ENCODE peak calls at places on chromosomes 3 and 15, in four cellular contexts. F, U, S and H are unnamed samples.

GRCh38 chr15:63869371-63870042 is 35.8 kb upstream of the HERC1 start:
- DNase-seq in U (no peak), S (no peak), F (no peak), H (no peak)

GRCh38 chr3:63948995-63949394 is 36.8 kb upstream of the SCAANT1 start:
- DNase-seq in U (no peak), S (no peak), F (no peak), H (no peak)

GRCh38 chr15:75820206-75820605 is 23.0 kb upstream of the UBE2Q2 start:
- DNase-seq in F (no peak), S (no peak), U (no peak), H (no peak)

GRCh38 chr3:115279939-115280338 is 132.9 kb upstream of the ZBTB20 start:
- DNase-seq in F (no peak), U (no peak), S (no peak), H (no peak)

GRCh38 chr3:137103739-137104138 is 146.0 kb downstream of the IL20RB start:
- DNase-seq in F (no peak), U (no peak), S (no peak), H (no peak)

GRCh38 chr15:73127302-73127936 is 75.2 kb downstream of the NEO1 start:
- DNase-seq in S (peak), U (peak), F (peak), H (peak)

GRCh38 chr3:175651716-175652115 is 792.6 kb downstream of the NAALADL2 start:
- DNase-seq in F (no peak), S (no peak), U (no peak), H (no peak)

GRCh38 chr15:50046159-50046558 is 72.9 kb downstream of the ATP8B4 start:
- DNase-seq in U (no peak), F (no peak), S (no peak), H (no peak)

GRCh38 chr15:78937132-78937739 is 7.6 kb downstream of the CTSH start:
- DNase-seq in U (no peak), S (no peak), F (no peak), H (peak)

GRCh38 chr3:196600359-196600758 is 31.9 kb downstream of the FBXO45 start:
- DNase-seq in F (no peak), U (no peak), S (no peak), H (no peak)

GRCh38 chr3:136943396-136943795 is 14.4 kb upstream of the IL20RB start:
- DNase-seq in U (no peak), F (no peak), S (no peak), H (no peak)

GRCh38 chr3:32238816-32239637 is 547 bp downstream of the CMTM8 start:
- DNase-seq in U (peak), F (no peak), S (no peak), H (no peak)

GRCh38 chr3:119831941-119832371 is 50.1 kb downstream of the NR1I2 start:
- DNase-seq in U (no peak), S (no peak), F (no peak), H (no peak)

GRCh38 chr15:101251830-101252820 is at the start of gene CHSY1:
- DNase-seq in S (peak), F (peak), U (peak), H (peak)
- TF ChIP-seq KDM1A in S (no peak), F (no peak), U (no peak), H (no peak)

GRCh38 chr3:72317491-72317890 is 530.8 kb downstream of the SHQ1 start:
- DNase-seq in U (no peak), F (no peak), S (no peak), H (no peak)

GRCh38 chr3:72316501-72317279 is 531.6 kb downstream of the SHQ1 start:
- DNase-seq in U (no peak), S (no peak), F (no peak), H (no peak)

GRCh38 chr3:72319202-72320095 is 528.8 kb downstream of the SHQ1 start:
- DNase-seq in S (no peak), U (no peak), F (no peak), H (peak)

GRCh38 chr3:72320096-72320910 is 527.9 kb downstream of the SHQ1 start:
- DNase-seq in U (no peak), F (no peak), S (no peak), H (peak)

DNA sequence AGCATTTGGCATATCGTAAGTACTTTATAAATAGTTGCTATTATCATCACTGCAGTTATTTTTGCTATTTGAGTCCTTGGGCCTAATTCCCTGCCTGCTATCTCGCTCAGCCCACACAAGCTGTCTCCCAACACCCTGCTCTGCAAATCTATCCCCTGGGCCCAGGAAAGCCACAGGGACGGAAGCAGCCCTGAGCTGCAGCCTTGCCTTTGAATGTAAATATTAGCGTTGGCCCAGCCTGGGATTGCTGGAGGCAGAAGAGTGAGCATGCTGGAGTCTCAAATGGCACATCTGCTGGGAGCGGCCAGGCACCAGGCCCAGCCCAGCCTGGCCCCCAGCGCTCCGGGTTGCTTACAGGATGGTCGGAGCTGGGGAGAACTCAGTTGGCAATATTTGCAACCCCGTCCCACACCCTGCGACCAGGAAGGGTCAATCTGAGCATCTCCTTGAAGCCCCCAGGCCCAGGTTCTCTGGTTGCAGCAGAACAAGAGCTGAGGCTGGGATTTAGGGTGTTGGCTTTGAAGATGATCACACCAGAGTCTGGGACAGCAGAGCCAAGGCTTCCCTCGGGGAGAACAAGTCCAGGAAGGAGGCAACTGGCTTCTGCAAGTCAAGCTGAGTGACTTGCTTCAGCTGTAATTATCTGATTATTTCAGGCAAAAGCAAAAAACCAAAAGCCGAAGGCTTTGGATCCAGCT is 529.6 kb downstream of the SHQ1 start:
- DNase-seq in F (peak), S (no peak), U (no peak), H (no peak)
- TF ChIP-seq RFX5 in F (no peak), S (no peak), U (no peak), H (no peak)

GRCh38 chr15:36635681-36636080 is 56.3 kb downstream of the CDIN1 start:
- DNase-seq in F (no peak), U (no peak), S (no peak), H (no peak)

GRCh38 chr15:36626984-36627383 is 47.6 kb downstream of the CDIN1 start:
- DNase-seq in U (no peak), S (no peak), F (no peak), H (no peak)

GRCh38 chr15:36627566-36627965 is 48.1 kb downstream of the CDIN1 start:
- DNase-seq in S (no peak), U (no peak), F (no peak), H (no peak)

GRCh38 chr15:36632196-36632595 is 52.8 kb downstream of the CDIN1 start:
- DNase-seq in F (no peak), S (no peak), U (no peak), H (no peak)
- TF ChIP-seq JUNB in F (no peak), S (no peak), U (no peak), H (no peak)

GRCh38 chr15:48962662-48963523 is 826 bp downstream of the SHC4 start:
- DNase-seq in F (no peak), S (no peak), U (no peak), H (no peak)
- TF ChIP-seq KDM1A in F (no peak), S (no peak), U (no peak), H (no peak)

GRCh38 chr15:62726461-62726860 is 316.1 kb upstream of the TPM1 start:
- DNase-seq in U (no peak), S (no peak), F (no peak), H (no peak)
- TF ChIP-seq RFX5 in U (no peak), S (no peak), F (no peak), H (no peak)

DNA sequence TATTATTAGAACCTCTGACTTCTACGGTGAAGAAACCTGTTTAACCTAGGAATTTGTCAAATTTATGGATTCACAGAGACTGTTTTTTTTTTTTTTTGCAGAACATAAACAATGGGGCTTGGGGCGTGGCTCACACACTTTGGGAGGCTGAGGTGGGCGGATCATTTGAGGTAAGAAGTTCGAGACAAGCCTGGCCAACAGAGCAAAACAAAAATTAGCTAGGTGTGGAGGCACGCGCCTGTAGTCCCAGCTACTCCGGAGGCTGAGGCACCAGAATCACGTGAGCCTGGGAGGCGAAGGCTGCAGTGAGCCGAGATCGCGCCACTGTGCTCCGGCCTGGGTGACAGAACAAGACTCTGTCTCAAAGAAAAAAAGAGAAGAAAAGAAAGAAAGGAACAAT is 3.0 kb downstream of the ZBTB11 start:
- DNase-seq in U (no peak), F (no peak), S (no peak), H (no peak)
- TF ChIP-seq JUNB in U (no peak), F (no peak), S (no peak), H (no peak)

GRCh38 chr3:99678926-99679325 is 40.5 kb downstream of the COL8A1 start:
- DNase-seq in U (no peak), S (no peak), F (no peak), H (no peak)

GRCh38 chr3:99674086-99674789 is 35.8 kb downstream of the COL8A1 start:
- DNase-seq in U (no peak), S (no peak), F (no peak), H (no peak)

GRCh38 chr3:99681512-99681911 is 43.1 kb downstream of the COL8A1 start:
- DNase-seq in U (no peak), F (no peak), S (peak), H (no peak)

GRCh38 chr3:99681976-99682375 is 43.6 kb downstream of the COL8A1 start:
- DNase-seq in F (no peak), S (no peak), U (no peak), H (no peak)

GRCh38 chr3:99678023-99678422 is 39.6 kb downstream of the COL8A1 start:
- DNase-seq in S (no peak), F (no peak), U (no peak), H (no peak)
- TF ChIP-seq KDM1A in S (no peak), F (no peak), U (no peak), H (no peak)

DNA sequence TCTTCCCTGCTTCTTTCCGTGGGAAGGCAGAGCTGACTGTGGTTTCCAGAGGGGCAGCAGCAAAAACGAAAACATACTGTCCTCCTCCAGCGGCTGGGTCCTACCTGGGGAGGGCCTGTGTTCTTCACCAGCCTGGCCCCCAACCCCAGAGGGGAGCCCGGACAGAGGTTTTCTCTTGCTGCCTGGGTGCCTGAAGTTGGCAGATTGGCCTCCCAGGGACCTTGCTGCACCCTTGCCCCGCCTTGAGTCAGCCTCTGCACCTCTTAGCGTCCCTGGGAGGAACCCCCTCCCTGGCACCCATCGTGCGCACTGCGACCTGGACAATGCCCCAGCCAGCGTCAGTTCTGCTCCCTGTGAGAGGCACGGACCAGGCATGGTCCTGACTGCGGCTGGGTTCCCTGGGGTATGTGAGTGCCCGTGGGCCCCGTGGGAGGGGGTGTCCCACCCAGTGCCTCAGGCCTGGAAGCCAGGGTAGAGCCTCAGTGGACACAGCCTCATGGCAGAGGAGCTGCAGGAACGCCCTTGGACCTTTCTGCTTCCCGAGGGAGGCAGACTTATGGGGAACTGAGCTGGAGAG is 56.8 kb upstream of the PRR23E start:
- DNase-seq in U (no peak), F (no peak), S (no peak), H (no peak)
- TF ChIP-seq RFX5 in U (no peak), F (no peak), S (no peak), H (no peak)